ENCODE peak calls at places on chromosome 11, in five cellular contexts. F is CD8-positive, alpha-beta T cell; V is fibroblast of lung; B is OCI-LY7; L is upper lobe of right lung. O is an unnamed sample. For H3K9me3, the result is how much of the 10 kb centered on the place peaks cover.

GRCh38 chr11:19777032-19777341 is 64.3 kb downstream of the NAV2 start:
- DNase-seq in F (no peak), V (no peak), B (no peak), L (peak), O (no peak)

GRCh38 chr11:845872-846271 is 3.2 kb downstream of the TSPAN4 start:
- DNase-seq in F (no peak), V (peak), B (no peak), L (no peak), O (no peak)

GRCh38 chr11:69357458-69358397 is 63.8 kb downstream of the MYEOV start:
- DNase-seq in F (no peak), V (no peak), B (no peak), L (no peak), O (no peak)

GRCh38 chr11:125464671-125465070 is 31.4 kb downstream of the FEZ1 start:
- DNase-seq in F (no peak), V (no peak), B (no peak), L (no peak), O (no peak)

GRCh38 chr11:95792200-95792599 is 1.9 kb downstream of the CEP57 start:
- DNase-seq in F (no peak), V (no peak), B (no peak), L (no peak), O (no peak)

GRCh38 chr11:86230921-86231320 is 13.6 kb upstream of the EED start:
- DNase-seq in F (no peak), V (no peak), B (no peak), L (no peak), O (no peak)

GRCh38 chr11:69636512-69636866 is 4.5 kb upstream of the CCND1 start:
- DNase-seq in F (no peak), V (peak), B (no peak), L (peak), O (peak)

GRCh38 chr11:92697461-92698314 is 271.8 kb upstream of the MTNR1B start:
- DNase-seq in F (no peak), V (no peak), B (no peak), L (no peak), O (no peak)

GRCh38 chr11:132959663-132960062 is 572.6 kb downstream of the OPCML start:
- DNase-seq in F (no peak), V (no peak), B (no peak), L (no peak), O (no peak)

GRCh38 chr11:116640641-116641402 is 132.0 kb downstream of the BUD13 start:
- DNase-seq in F (no peak), V (no peak), B (no peak), L (no peak), O (no peak)

GRCh38 chr11:67278135-67278938 is 10.8 kb upstream of the ANKRD13D start:
- DNase-seq in F (no peak), V (no peak), B (no peak), L (peak), O (no peak)

GRCh38 chr11:57508341-57509170 is 6.9 kb downstream of the SLC43A1 start:
- DNase-seq in F (no peak), V (no peak), B (no peak), L (no peak), O (no peak)

GRCh38 chr11:80414766-80415165 is 973.9 kb upstream of the TENM4 start:
- DNase-seq in F (no peak), V (peak), B (no peak), L (no peak), O (no peak)

GRCh38 chr11:76803811-76804600 is 20.9 kb downstream of the TSKU start:
- DNase-seq in F (no peak), V (peak), B (no peak), L (peak), O (no peak)

GRCh38 chr11:93767018-93767417 is 17.1 kb upstream of the MED17 start:
- DNase-seq in F (no peak), V (no peak), B (no peak), L (no peak), O (no peak)

GRCh38 chr11:72876147-72876546 is 61.9 kb downstream of the ATG16L2 start:
- DNase-seq in F (no peak), V (no peak), B (no peak), L (no peak), O (no peak)

GRCh38 chr11:110715541-110715940 is 3.3 kb upstream of the ARHGAP20 start:
- DNase-seq in F (no peak), V (peak), B (no peak), L (no peak), O (peak)

GRCh38 chr11:67071420-67072284 is 15.0 kb downstream of the RHOD start:
- DNase-seq in F (peak), V (peak), B (peak), L (peak), O (no peak)

GRCh38 chr11:123640677-123641494 is 13.5 kb downstream of the SCN3B start:
- DNase-seq in F (peak), V (peak), B (peak), L (peak), O (no peak)

GRCh38 chr11:1335811-1336761 is 26.7 kb upstream of the TOLLIP start:
- DNase-seq in F (no peak), V (peak), B (peak), L (no peak), O (peak)

GRCh38 chr11:12704049-12704448 is 29.8 kb downstream of the TEAD1 start:
- DNase-seq in F (no peak), V (peak), B (no peak), L (no peak), O (peak)

GRCh38 chr11:56740886-56741285 is 7.6 kb downstream of the OR9G4 start:
- DNase-seq in F (no peak), V (no peak), B (no peak), L (no peak), O (no peak)

GRCh38 chr11:57700425-57700824 is 11.6 kb downstream of the MED19 start:
- DNase-seq in F (no peak), V (no peak), B (no peak), L (no peak), O (no peak)

DNA sequence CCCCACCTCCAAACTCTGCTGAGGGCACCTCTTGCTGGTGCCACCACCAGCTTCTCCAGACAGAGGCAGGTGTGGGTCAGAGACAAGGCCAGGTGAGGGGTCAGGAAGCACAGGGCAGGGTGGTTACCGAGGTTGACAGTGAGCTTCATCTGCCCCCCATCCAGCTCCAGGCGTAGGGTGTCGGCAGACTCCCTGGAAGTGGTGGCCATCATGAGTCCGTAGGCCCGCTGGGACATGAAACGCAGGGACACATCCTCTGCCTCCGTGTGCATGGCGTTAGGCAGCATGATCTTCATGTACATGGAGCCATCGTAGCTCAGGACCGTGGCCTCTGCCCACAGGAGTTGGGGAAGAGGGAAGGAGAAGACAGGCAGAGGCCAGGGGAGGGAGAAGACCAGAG is 62.8 kb downstream of the NRXN2 start:
- DNase-seq in F (no peak), V (no peak), B (no peak), L (no peak), O (no peak)
- H3K4me3 ChIP-seq in F (no peak), V (no peak), B (no peak), L (no peak), O (no peak)

GRCh38 chr11:5932671-5933070 is 9.4 kb upstream of the OR56A3 start:
- DNase-seq in F (no peak), V (no peak), B (no peak), L (no peak), O (no peak)
- H3K9me3 ChIP-seq in F (under half), V (under half), B (under half), L (under half), O (half or more)

DNA sequence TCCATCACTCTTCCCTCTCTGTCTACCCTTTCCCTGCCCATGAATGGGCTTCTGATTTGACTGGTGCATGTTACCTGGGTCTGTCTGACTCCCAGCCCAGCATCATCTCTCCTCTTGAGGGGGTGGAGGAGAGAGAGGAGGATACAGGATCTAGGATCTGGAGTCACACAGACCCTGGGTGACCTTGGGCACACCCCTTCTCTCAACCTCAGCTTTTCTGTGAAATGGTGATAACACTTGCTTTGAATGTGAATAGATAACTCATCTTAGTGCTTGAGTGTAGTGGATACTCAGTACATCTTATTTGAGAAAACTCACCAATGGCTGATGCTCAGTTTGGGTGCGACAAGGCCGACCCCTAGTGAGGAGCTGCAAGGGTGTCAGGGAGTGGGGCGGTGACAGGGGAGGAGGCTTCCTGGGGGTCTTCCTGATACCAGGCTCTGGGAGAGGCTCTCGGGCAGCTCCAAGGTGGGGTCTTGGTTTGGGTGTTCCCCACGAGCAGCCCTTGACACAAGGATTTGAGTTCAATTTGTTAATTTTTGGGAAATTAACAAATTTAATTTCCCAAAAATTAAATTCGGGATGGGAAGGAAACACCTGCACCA is 9.0 kb downstream of the INCENP start:
- DNase-seq in F (no peak), V (no peak), B (no peak), L (no peak), O (no peak)
- TF ChIP-seq CTCF in F (no peak), V (no peak), B (no peak), L (no peak), O (no peak)

GRCh38 chr11:78189851-78190250 is 1.1 kb downstream of the USP35 start:
- DNase-seq in F (no peak), V (no peak), B (peak), L (no peak), O (no peak)
- H3K4me3 ChIP-seq in F (peak), V (peak), B (peak), L (peak), O (peak)

GRCh38 chr11:70930215-70930614 is 322.2 kb downstream of the SHANK2 start:
- DNase-seq in F (no peak), V (no peak), B (no peak), L (no peak), O (no peak)
- H3K9me3 ChIP-seq in F (under half), V (under half), B (under half), L (under half), O (half or more)

DNA sequence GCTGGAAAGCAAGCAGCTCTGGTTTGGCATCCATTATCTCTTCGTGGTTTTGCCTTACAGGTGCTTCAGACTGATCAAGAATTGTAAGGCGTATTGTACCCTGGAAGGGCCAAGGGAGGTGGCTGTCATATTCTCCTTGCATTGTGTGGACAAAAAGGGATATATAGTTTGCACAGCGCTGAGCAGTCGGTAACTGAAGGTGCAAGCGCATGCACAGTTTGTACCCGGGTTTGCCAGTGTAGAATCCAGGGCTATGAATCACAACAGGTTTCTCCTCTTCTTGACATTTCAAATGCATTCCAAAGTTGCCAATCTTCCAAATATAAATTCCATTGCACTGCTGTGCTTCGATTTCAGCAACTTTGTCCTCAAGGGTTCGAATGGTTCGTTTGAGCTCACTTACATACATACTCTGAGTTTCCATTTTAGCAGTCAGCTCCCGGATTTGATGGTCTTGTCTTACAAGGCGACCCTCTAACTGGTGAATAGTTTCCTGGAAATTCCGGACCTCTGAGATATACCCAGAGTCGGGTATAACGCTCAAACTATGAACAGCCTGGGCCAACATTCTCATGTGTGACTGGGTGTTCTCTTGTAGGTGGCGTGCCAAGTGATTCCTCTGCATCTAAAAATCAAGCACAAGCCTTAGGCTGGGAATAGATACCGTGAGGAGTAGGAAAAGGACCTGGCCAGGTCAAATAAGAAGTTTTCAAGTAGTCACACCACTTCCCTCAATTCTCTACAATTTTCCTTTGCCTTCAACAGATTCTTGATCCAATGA is 19.9 kb downstream of the TRAF6 start:
- DNase-seq in F (no peak), V (no peak), B (no peak), L (no peak), O (no peak)
- TF ChIP-seq CTCF in F (no peak), V (no peak), B (no peak), L (no peak), O (no peak)

GRCh38 chr11:78784321-78785061 is 209.8 kb upstream of the NARS2 start:
- DNase-seq in F (no peak), V (peak), B (no peak), L (no peak), O (peak)
- H3K4me3 ChIP-seq in F (no peak), V (no peak), B (no peak), L (no peak), O (no peak)